ENCODE peak calls at places on chromosomes 16 and 17, in five cellular contexts. O, A, P, I and N are unnamed samples.

GRCh38 chr17:7336240-7337175 is at the start of gene ACAP1:
- DNase-seq in O (no peak), A (no peak), P (peak), I (no peak), N (peak)

GRCh38 chr16:4924593-4925378 is 12.2 kb downstream of the PPL start:
- DNase-seq in I (no peak), O (no peak), A (no peak), P (no peak), N (no peak)

GRCh38 chr17:62929320-62929719 is 36.7 kb upstream of the TANC2 start:
- DNase-seq in O (no peak), I (no peak), P (no peak), A (no peak), N (no peak)

GRCh38 chr17:50918933-50919296 is 52.8 kb upstream of the TOB1 start:
- DNase-seq in O (no peak), I (no peak), P (no peak), A (no peak), N (no peak)

GRCh38 chr16:55653106-55653505 is 2.7 kb upstream of the SLC6A2 start:
- DNase-seq in A (no peak), I (no peak), P (no peak), O (no peak), N (no peak)

GRCh38 chr16:17273142-17273561 is 197.6 kb downstream of the XYLT1 start:
- DNase-seq in P (peak), A (no peak), I (no peak), O (peak), N (no peak)

GRCh38 chr17:50426814-50427787 is 1.1 kb downstream of the ACSF2 start:
- DNase-seq in I (peak), O (peak), A (peak), P (no peak), N (no peak)

GRCh38 chr16:66619036-66619435 is 14.5 kb downstream of the CMTM3 start:
- DNase-seq in O (no peak), A (no peak), I (no peak), P (no peak), N (no peak)

GRCh38 chr17:36529121-36529520 is 5.5 kb downstream of the MYO19 start:
- DNase-seq in A (no peak), P (no peak), O (no peak), I (peak), N (no peak)

GRCh38 chr16:89401205-89401604 is 89.2 kb downstream of the ANKRD11 start:
- DNase-seq in O (no peak), P (no peak), I (no peak), A (no peak), N (no peak)

GRCh38 chr16:81179219-81179618 is 59.3 kb upstream of the BCO1 start:
- DNase-seq in P (no peak), I (no peak), A (no peak), O (no peak), N (no peak)

GRCh38 chr17:31413871-31414589 is 22.6 kb downstream of the RAB11FIP4 start:
- DNase-seq in A (no peak), O (no peak), P (no peak), I (no peak), N (no peak)

GRCh38 chr16:75929056-75929455 is 202.8 kb upstream of the CPHXL start:
- DNase-seq in I (no peak), P (no peak), A (no peak), O (no peak), N (no peak)

GRCh38 chr16:13342675-13343074 is 441.3 kb downstream of the SHISA9 start:
- DNase-seq in O (no peak), A (no peak), P (no peak), I (no peak), N (no peak)

GRCh38 chr16:50497592-50497991 is 50.6 kb upstream of the NKD1 start:
- DNase-seq in A (peak), I (no peak), O (no peak), P (no peak), N (no peak)

GRCh38 chr16:12612598-12613101 is 191.0 kb downstream of the CPPED1 start:
- DNase-seq in I (no peak), P (no peak), A (no peak), O (no peak), N (no peak)